ENCODE peak calls at places on chromosomes 6 and 20, in nine cellular contexts. A is IMR-90, U is sigmoid colon, R is adrenal gland, S is HCT116, I is ovary, X is tibial nerve, D is Peyer's patch, E is transverse colon. W is an unnamed sample.

GRCh38 chr6:49906511-49906910 is 40.2 kb upstream of the CRISP1 start:
- DNase-seq in A (no peak), E (no peak), R (no peak), I (no peak), X (no peak), D (no peak), U (no peak), S (no peak), W (no peak)

GRCh38 chr6:142561511-142562265 is 259.9 kb downstream of the ADGRG6 start:
- DNase-seq in U (no peak), A (no peak), S (no peak), D (no peak), R (no peak), E (no peak), I (no peak), X (no peak), W (no peak)

GRCh38 chr6:152846825-152847224 is 96.2 kb downstream of the VIP start:
- DNase-seq in D (no peak), R (no peak), A (no peak), X (no peak), E (no peak), S (no peak), I (no peak), U (no peak), W (no peak)

GRCh38 chr20:51482836-51483235 is 59.7 kb downstream of the NFATC2 start:
- DNase-seq in A (no peak), I (no peak), R (no peak), E (no peak), U (no peak), X (no peak), D (no peak), S (no peak), W (no peak)

GRCh38 chr6:128474481-128474880 is 45.9 kb downstream of the PTPRK start:
- DNase-seq in R (no peak), E (no peak), A (peak; percentile 31), U (no peak), X (no peak), I (no peak), S (no peak), D (no peak), W (no peak)

GRCh38 chr6:170184324-170184723 is 106.6 kb downstream of the DLL1 start:
- DNase-seq in D (peak; percentile 29), E (no peak), S (no peak), U (no peak), X (no peak), I (no peak), R (no peak), A (no peak), W (no peak)

GRCh38 chr6:2542101-2542857 is 208.4 kb downstream of the MYLK4 start:
- DNase-seq in S (no peak), D (no peak), E (no peak), I (no peak), A (no peak), U (no peak), X (no peak), R (no peak), W (no peak)

GRCh38 chr20:8901237-8902025 is 167.5 kb upstream of the PLCB4 start:
- DNase-seq in I (peak; percentile 38), X (peak; percentile 12), D (no peak), U (peak; percentile 77), E (no peak), A (no peak), R (no peak), S (no peak), W (no peak)

GRCh38 chr6:165184192-165184979 is 125.0 kb downstream of the C6orf118 start:
- DNase-seq in X (no peak), E (no peak), U (no peak), D (no peak), A (no peak), R (no peak), I (no peak), S (no peak), W (no peak)

GRCh38 chr20:20362774-20363435 is 5.0 kb upstream of the INSM1 start:
- DNase-seq in X (no peak), S (no peak), D (no peak), U (no peak), I (no peak), R (peak; percentile 67), E (no peak), A (no peak), W (no peak)

GRCh38 chr6:3484946-3485345 is 28.1 kb upstream of the SLC22A23 start:
- DNase-seq in X (no peak), E (no peak), D (no peak), R (no peak), S (no peak), A (no peak), I (no peak), U (no peak), W (no peak)

GRCh38 chr20:62835931-62836861 is 19.3 kb downstream of the COL9A3 start:
- DNase-seq in S (no peak), R (no peak), A (peak; percentile 50), X (no peak), U (peak; percentile 65), E (no peak), D (no peak), I (no peak), W (no peak)

GRCh38 chr6:41917528-41917927 is 3.4 kb downstream of the MED20 start:
- DNase-seq in X (no peak), D (no peak), R (peak; percentile 83), A (peak; percentile 96), S (peak; percentile 71), U (no peak), I (no peak), E (no peak), W (no peak)

GRCh38 chr6:39961178-39961577 is 26.9 kb upstream of the MOCS1 start:
- DNase-seq in R (no peak), E (no peak), I (no peak), U (no peak), S (no peak), A (peak; percentile 47), D (no peak), X (no peak), W (no peak)

GRCh38 chr20:54475334-54476287 is at the start of gene DOK5:
- DNase-seq in X (peak; percentile 33), S (no peak), E (peak; percentile 8), I (no peak), R (no peak), D (no peak), U (peak; percentile 71), A (peak; percentile 12), W (peak; percentile 62)

GRCh38 chr20:22563062-22563965 is 21.1 kb downstream of the FOXA2 start:
- DNase-seq in A (no peak), S (no peak), D (no peak), X (no peak), E (no peak), U (no peak), I (no peak), R (no peak), W (no peak)
- H3K27me3 ChIP-seq in A (peaks cover 21% of the 10 kb centered on the region), S (peaks cover 46% of the 10 kb centered on the region), D (no peaks in the 10 kb centered on the region), X (no peaks in the 10 kb centered on the region), E (peaks cover 97% of the 10 kb centered on the region), U (peaks cover 55% of the 10 kb centered on the region), I (no peaks in the 10 kb centered on the region), R (peaks cover 69% of the 10 kb centered on the region), W (peaks cover 14% of the 10 kb centered on the region)

GRCh38 chr6:33206027-33206863 is 1.8 kb downstream of the HSD17B8 start:
- DNase-seq in I (no peak), S (no peak), R (no peak), X (no peak), D (no peak), E (no peak), U (no peak), A (no peak), W (no peak)

GRCh38 chr6:33204165-33204414 is 365 bp upstream of the HSD17B8 start:
- DNase-seq in X (no peak), I (no peak), E (no peak), R (no peak), U (no peak), A (no peak), S (no peak), D (no peak), W (no peak)

GRCh38 chr6:33203443-33204164 is 851 bp upstream of the HSD17B8 start:
- DNase-seq in I (no peak), U (no peak), E (no peak), R (no peak), S (no peak), X (no peak), A (no peak), D (no peak), W (no peak)

GRCh38 chr6:33205172-33206026 is 944 bp downstream of the HSD17B8 start:
- DNase-seq in E (no peak), X (no peak), A (peak; percentile 64), R (no peak), U (peak; percentile 58), S (peak; percentile 55), I (no peak), D (no peak), W (no peak)

GRCh38 chr6:33204415-33205171 is at the start of gene HSD17B8:
- DNase-seq in E (peak; percentile 97), A (peak; percentile 86), X (peak; percentile 94), U (peak; percentile 97), S (peak; percentile 82), R (peak; percentile 97), I (peak; percentile 90), D (peak; percentile 96), W (peak; percentile 98)
- TF ChIP-seq POLR2A in E (peak; percentile 56), A (peak; percentile 60), X (peak; percentile 63), U (peak; percentile 45), S (peak; percentile 58), R (peak; percentile 34), I (no peak), D (peak; percentile 56), W (no peak)

GRCh38 chr6:115610646-115611045 is 450.0 kb downstream of the FRK start:
- DNase-seq in I (no peak), A (no peak), E (no peak), D (no peak), S (no peak), X (no peak), U (no peak), R (no peak), W (no peak)

GRCh38 chr6:115618311-115618710 is 442.4 kb downstream of the FRK start:
- DNase-seq in I (no peak), U (no peak), X (no peak), A (no peak), D (no peak), S (no peak), E (no peak), R (no peak), W (no peak)

GRCh38 chr6:115612216-115612615 is 448.5 kb downstream of the FRK start:
- DNase-seq in R (no peak), A (no peak), X (no peak), E (no peak), D (no peak), I (no peak), U (no peak), S (no peak), W (no peak)

GRCh38 chr6:115613488-115613887 is 447.2 kb downstream of the FRK start:
- DNase-seq in U (no peak), X (no peak), D (no peak), E (no peak), A (peak; percentile 94), I (no peak), R (no peak), S (no peak), W (no peak)

GRCh38 chr6:115612796-115613479 is 447.8 kb downstream of the FRK start:
- DNase-seq in X (no peak), D (no peak), R (no peak), S (no peak), E (no peak), U (no peak), A (no peak), I (no peak), W (no peak)
- H3K4me3 ChIP-seq in X (no peak overlapping the region), D (no peak overlapping the region), R (no peak overlapping the region), S (no peak overlapping the region), E (no peak overlapping the region), U (no peak overlapping the region), A (no peak overlapping the region), I (no peak overlapping the region), W (no peak overlapping the region)

GRCh38 chr20:7601431-7601830 is 338.8 kb downstream of the HAO1 start:
- DNase-seq in R (no peak), A (no peak), S (no peak), D (no peak), E (no peak), I (no peak), X (no peak), U (no peak), W (no peak)
- H3K27me3 ChIP-seq in R (no peaks in the 10 kb centered on the region), A (no peaks in the 10 kb centered on the region), S (no peaks in the 10 kb centered on the region), D (no peaks in the 10 kb centered on the region), E (no peaks in the 10 kb centered on the region), I (no peaks in the 10 kb centered on the region), X (no peaks in the 10 kb centered on the region), U (no peaks in the 10 kb centered on the region), W (no peaks in the 10 kb centered on the region)

W was measured in thyroid gland.